ENCODE peak calls at places on chromosomes 12 and 14, in seven cellular contexts. One of them, this sample, is unnamed.

GRCh38 chr12:74980510-74980909 is 229.1 kb downstream of the KCNC2 start:
- DNase-seq in AG04450: no peak
- DNase-seq in GM12865: no peak
- DNase-seq in neural progenitor cell: no peak
- DNase-seq in mesothelial cell of epicardium: no peak
- DNase-seq in IMR-90: no peak
- DNase-seq in uterus: no peak
- DNase-seq in this sample: no peak

GRCh38 chr12:93377252-93377542 is 528 bp upstream of the NUDT4 start:
- DNase-seq in mesothelial cell of epicardium: no peak
- DNase-seq in GM12865: no peak
- DNase-seq in uterus: no peak
- DNase-seq in AG04450: no peak
- DNase-seq in IMR-90: no peak
- DNase-seq in neural progenitor cell: no peak
- DNase-seq in this sample: no peak

GRCh38 chr14:68181395-68182326 is 362.1 kb downstream of the RAD51B start:
- DNase-seq in mesothelial cell of epicardium: no peak
- DNase-seq in neural progenitor cell: no peak
- DNase-seq in uterus: no peak
- DNase-seq in IMR-90: peak; percentile 38
- DNase-seq in GM12865: peak; percentile 59
- DNase-seq in AG04450: no peak
- DNase-seq in this sample: no peak

GRCh38 chr14:88013750-88014349 is 8.9 kb downstream of the GPR65 start:
- DNase-seq in AG04450: peak; percentile 8
- DNase-seq in GM12865: peak; percentile 70
- DNase-seq in mesothelial cell of epicardium: peak; percentile 59
- DNase-seq in IMR-90: peak; percentile 58
- DNase-seq in uterus: peak; percentile 39
- DNase-seq in neural progenitor cell: peak; percentile 83
- DNase-seq in this sample: no peak

GRCh38 chr14:45198551-45198950 is 54.5 kb downstream of the MIS18BP1 start:
- DNase-seq in GM12865: no peak
- DNase-seq in neural progenitor cell: no peak
- DNase-seq in uterus: no peak
- DNase-seq in IMR-90: peak; percentile 49
- DNase-seq in AG04450: no peak
- DNase-seq in mesothelial cell of epicardium: no peak
- DNase-seq in this sample: no peak

GRCh38 chr12:24062642-24063245 is 113.3 kb upstream of the SOX5 start:
- DNase-seq in AG04450: no peak
- DNase-seq in IMR-90: no peak
- DNase-seq in neural progenitor cell: no peak
- DNase-seq in GM12865: no peak
- DNase-seq in uterus: no peak
- DNase-seq in mesothelial cell of epicardium: no peak
- DNase-seq in this sample: no peak

GRCh38 chr14:105508601-105509000 is 17.6 kb downstream of the TEDC1 start:
- DNase-seq in neural progenitor cell: no peak
- DNase-seq in AG04450: no peak
- DNase-seq in IMR-90: no peak
- DNase-seq in GM12865: no peak
- DNase-seq in mesothelial cell of epicardium: no peak
- DNase-seq in uterus: no peak
- DNase-seq in this sample: peak; percentile 51

GRCh38 chr14:86035882-86036281 is 505.9 kb downstream of the FLRT2 start:
- DNase-seq in IMR-90: no peak
- DNase-seq in uterus: no peak
- DNase-seq in AG04450: no peak
- DNase-seq in GM12865: peak; percentile 9
- DNase-seq in mesothelial cell of epicardium: no peak
- DNase-seq in neural progenitor cell: peak; percentile 34
- DNase-seq in this sample: no peak

GRCh38 chr12:68163546-68164210 is 4.1 kb upstream of the IFNG start:
- DNase-seq in neural progenitor cell: no peak
- DNase-seq in mesothelial cell of epicardium: no peak
- DNase-seq in GM12865: peak; percentile 61
- DNase-seq in uterus: no peak
- DNase-seq in IMR-90: no peak
- DNase-seq in AG04450: no peak
- DNase-seq in this sample: no peak

GRCh38 chr14:94051115-94051514 is 25.0 kb downstream of the OTUB2 start:
- DNase-seq in uterus: peak; percentile 38
- DNase-seq in AG04450: peak; percentile 15
- DNase-seq in GM12865: no peak
- DNase-seq in IMR-90: peak; percentile 42
- DNase-seq in mesothelial cell of epicardium: peak; percentile 39
- DNase-seq in neural progenitor cell: peak; percentile 57
- DNase-seq in this sample: no peak

GRCh38 chr14:65170768-65171251 is 68.5 kb upstream of the MAX start:
- DNase-seq in GM12865: peak; percentile 73
- DNase-seq in uterus: no peak
- DNase-seq in AG04450: peak; percentile 36
- DNase-seq in mesothelial cell of epicardium: peak; percentile 61
- DNase-seq in neural progenitor cell: peak; percentile 74
- DNase-seq in IMR-90: peak; percentile 81
- DNase-seq in this sample: no peak

GRCh38 chr12:14937014-14937413 is 1.3 kb downstream of the ERP27 start:
- DNase-seq in mesothelial cell of epicardium: no peak
- DNase-seq in IMR-90: no peak
- DNase-seq in uterus: no peak
- DNase-seq in GM12865: no peak
- DNase-seq in AG04450: no peak
- DNase-seq in neural progenitor cell: no peak
- DNase-seq in this sample: no peak

GRCh38 chr12:14936224-14936861 is 2.0 kb downstream of the ERP27 start:
- DNase-seq in neural progenitor cell: peak; percentile 63
- DNase-seq in IMR-90: no peak
- DNase-seq in AG04450: no peak
- DNase-seq in uterus: no peak
- DNase-seq in mesothelial cell of epicardium: no peak
- DNase-seq in GM12865: no peak
- DNase-seq in this sample: no peak

GRCh38 chr12:14935031-14935430 is 3.3 kb downstream of the ERP27 start:
- DNase-seq in AG04450: no peak
- DNase-seq in neural progenitor cell: no peak
- DNase-seq in IMR-90: no peak
- DNase-seq in GM12865: no peak
- DNase-seq in mesothelial cell of epicardium: no peak
- DNase-seq in uterus: no peak
- DNase-seq in this sample: no peak

GRCh38 chr12:14938301-14938700 is at the start of gene ERP27:
- DNase-seq in mesothelial cell of epicardium: no peak
- DNase-seq in GM12865: no peak
- DNase-seq in neural progenitor cell: no peak
- DNase-seq in AG04450: no peak
- DNase-seq in uterus: no peak
- DNase-seq in IMR-90: no peak
- DNase-seq in this sample: no peak

DNA sequence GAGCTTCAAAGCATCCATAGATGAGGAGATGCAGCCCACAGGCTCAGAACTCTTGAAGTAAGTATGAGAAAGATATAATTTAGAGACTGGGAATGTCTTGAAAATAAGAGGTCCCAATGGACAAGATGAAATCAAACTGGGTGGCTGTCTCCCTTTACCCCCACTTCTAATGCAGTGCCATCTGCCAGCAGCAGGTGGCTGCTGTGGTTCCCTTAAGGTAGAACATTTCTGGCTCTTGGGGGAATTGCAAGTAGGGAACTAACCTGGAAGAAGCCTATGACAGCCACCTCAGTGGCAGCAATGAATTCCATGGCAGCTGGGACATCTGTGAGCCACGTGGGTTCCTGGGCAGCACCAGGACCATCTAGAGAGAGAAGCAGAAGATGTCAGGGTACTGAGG is 648 bp downstream of the ERP27 start:
- DNase-seq in mesothelial cell of epicardium: no peak
- DNase-seq in AG04450: no peak
- DNase-seq in IMR-90: no peak
- DNase-seq in neural progenitor cell: no peak
- DNase-seq in uterus: no peak
- DNase-seq in GM12865: peak; percentile 55
- DNase-seq in this sample: no peak
- TF ChIP-seq CTCF in mesothelial cell of epicardium: no peak
- TF ChIP-seq CTCF in AG04450: peak; percentile 23
- TF ChIP-seq CTCF in IMR-90: peak; percentile 8
- TF ChIP-seq CTCF in neural progenitor cell: no peak
- TF ChIP-seq CTCF in uterus: no peak
- TF ChIP-seq CTCF in GM12865: peak; percentile 45
- TF ChIP-seq CTCF in this sample: peak; percentile 17

DNA sequence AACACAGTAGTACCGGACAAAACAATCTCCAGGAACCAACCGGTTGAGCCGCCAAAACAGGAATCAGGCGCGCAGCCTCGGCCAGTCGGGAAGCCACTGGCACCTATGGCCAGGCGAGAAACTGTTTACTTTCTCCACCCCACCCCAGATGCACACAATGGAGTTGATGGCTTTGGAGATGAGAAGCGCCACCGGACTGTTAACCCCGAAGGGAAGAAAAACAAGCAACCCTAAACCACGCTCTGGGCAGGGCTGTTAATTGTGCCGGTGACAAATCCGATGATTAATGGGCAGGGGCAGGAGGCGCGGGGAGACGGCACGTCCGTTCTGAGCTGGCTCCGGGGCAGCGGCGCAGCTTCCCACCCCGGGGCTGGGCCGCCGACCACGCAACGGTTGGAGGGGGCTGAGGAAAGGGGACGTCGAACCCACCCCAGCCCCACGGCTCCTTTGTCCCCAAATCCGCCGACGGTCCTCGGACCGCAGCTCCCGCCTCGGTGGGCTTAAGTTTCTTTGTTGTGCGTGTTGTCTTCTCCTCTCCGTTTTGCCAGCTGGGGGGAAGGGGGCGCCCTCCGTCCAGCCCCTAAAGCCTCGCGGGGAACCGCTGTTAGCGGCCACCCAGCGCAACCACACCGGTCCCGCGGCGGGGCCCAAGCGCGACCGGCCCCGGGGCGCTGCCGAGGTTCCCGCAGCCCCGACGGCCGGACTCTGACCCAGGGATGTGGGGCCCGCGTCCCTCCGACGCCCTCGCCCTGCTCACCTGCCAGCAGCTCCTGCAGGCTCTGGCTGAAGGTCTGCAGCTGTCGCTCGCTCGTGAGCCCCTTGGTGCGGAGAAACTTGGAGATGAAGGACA is 790 bp downstream of the BTG1 start:
- DNase-seq in IMR-90: peak; percentile 52
- DNase-seq in AG04450: no peak
- DNase-seq in GM12865: peak; percentile 60
- DNase-seq in neural progenitor cell: peak; percentile 66
- DNase-seq in mesothelial cell of epicardium: peak; percentile 66
- DNase-seq in uterus: peak; percentile 50
- DNase-seq in this sample: peak; percentile 92
- TF ChIP-seq CTCF in IMR-90: no peak
- TF ChIP-seq CTCF in AG04450: no peak
- TF ChIP-seq CTCF in GM12865: no peak
- TF ChIP-seq CTCF in neural progenitor cell: peak; percentile 31
- TF ChIP-seq CTCF in mesothelial cell of epicardium: no peak
- TF ChIP-seq CTCF in uterus: no peak
- TF ChIP-seq CTCF in this sample: peak; percentile 54

GRCh38 chr12:25130741-25131188 is 64.2 kb downstream of the DNAI7 start:
- DNase-seq in IMR-90: peak; percentile 67
- DNase-seq in uterus: no peak
- DNase-seq in mesothelial cell of epicardium: no peak
- DNase-seq in neural progenitor cell: peak; percentile 66
- DNase-seq in GM12865: peak; percentile 53
- DNase-seq in AG04450: peak; percentile 16
- DNase-seq in this sample: no peak

GRCh38 chr12:25131270-25131669 is 63.7 kb downstream of the DNAI7 start:
- DNase-seq in AG04450: no peak
- DNase-seq in neural progenitor cell: no peak
- DNase-seq in IMR-90: no peak
- DNase-seq in mesothelial cell of epicardium: no peak
- DNase-seq in GM12865: no peak
- DNase-seq in uterus: no peak
- DNase-seq in this sample: no peak

DNA sequence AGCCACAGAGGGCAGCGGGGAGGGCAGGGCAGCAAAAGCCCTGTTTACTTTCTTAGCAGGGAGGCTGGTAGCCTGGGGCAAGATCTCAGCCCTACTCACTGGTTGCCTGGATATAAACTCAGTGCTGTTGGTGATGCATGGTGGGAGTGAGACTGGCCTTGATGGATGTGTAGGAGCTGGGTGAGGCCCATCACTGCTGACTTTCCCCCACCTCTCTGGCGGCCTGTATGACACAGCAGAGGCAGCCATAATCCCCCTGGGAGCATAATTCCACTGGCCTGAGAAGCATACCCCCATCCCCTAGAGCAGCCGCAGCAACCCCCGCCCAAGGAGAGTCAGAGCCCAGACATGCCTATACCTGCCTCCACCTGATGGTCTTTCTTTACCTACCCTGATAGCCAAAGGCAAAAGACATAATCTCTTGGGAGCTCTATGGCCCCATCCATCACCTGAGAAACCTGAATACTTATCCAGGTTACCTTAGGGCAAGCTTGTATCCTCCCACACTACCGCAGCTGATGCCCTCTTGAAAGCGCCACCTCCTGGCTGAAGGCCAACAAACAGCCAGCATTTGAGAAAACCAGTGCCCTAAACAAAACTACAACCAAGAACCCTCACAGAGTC is 59.3 kb downstream of the DNAI7 start:
- DNase-seq in neural progenitor cell: peak; percentile 28
- DNase-seq in uterus: no peak
- DNase-seq in AG04450: no peak
- DNase-seq in GM12865: peak; percentile 58
- DNase-seq in IMR-90: no peak
- DNase-seq in mesothelial cell of epicardium: no peak
- DNase-seq in this sample: no peak
- TF ChIP-seq CTCF in neural progenitor cell: peak; percentile 49
- TF ChIP-seq CTCF in uterus: no peak
- TF ChIP-seq CTCF in AG04450: no peak
- TF ChIP-seq CTCF in GM12865: peak; percentile 41
- TF ChIP-seq CTCF in IMR-90: no peak
- TF ChIP-seq CTCF in mesothelial cell of epicardium: no peak
- TF ChIP-seq CTCF in this sample: no peak

DNA sequence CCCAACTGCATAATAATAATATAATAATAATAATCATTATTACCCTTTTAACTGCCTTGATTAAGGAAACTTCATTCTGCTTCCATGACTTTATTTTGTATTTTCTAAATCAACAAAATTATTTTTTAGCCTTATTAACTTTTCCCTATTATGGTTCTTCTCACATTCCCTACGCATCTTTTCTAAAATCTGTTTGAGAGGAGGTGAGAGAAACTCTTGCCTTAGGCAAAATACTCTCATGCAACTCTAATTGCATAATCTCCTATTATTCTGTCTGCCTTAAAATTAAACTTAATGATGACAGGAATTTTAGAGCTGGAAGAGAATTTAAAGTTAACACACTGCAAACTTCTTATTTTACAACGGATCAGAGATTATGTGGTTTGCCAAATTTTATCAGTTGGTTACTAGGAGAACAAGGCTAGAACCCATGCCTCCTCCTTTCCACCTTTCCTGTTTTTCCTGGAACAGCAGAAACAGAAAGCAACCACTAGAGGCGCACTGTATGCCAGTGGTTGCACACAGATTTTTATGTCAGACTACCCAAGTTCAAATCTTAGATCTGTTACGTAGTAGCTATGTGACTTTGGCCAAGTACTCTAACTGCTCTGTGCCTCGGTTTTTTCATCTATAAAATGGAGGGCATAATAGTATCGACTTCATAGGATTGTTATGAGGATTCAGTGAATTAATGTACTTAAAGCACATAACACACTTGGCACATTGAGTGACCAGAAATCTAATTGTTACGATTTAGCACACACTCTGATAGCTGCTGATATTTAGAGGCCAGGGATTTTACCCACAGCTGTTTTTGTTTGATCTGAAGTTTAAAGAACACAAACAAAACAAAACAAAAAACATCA is 4.4 kb upstream of the BRMS1L start:
- DNase-seq in mesothelial cell of epicardium: no peak
- DNase-seq in neural progenitor cell: no peak
- DNase-seq in IMR-90: peak; percentile 45
- DNase-seq in AG04450: no peak
- DNase-seq in uterus: no peak
- DNase-seq in GM12865: peak; percentile 44
- DNase-seq in this sample: no peak
- TF ChIP-seq CTCF in mesothelial cell of epicardium: no peak
- TF ChIP-seq CTCF in neural progenitor cell: peak; percentile 35
- TF ChIP-seq CTCF in IMR-90: peak; percentile 69
- TF ChIP-seq CTCF in AG04450: peak; percentile 89
- TF ChIP-seq CTCF in uterus: peak; percentile 32
- TF ChIP-seq CTCF in GM12865: peak; percentile 76
- TF ChIP-seq CTCF in this sample: peak; percentile 48

This sample was measured in chondrocyte.